ENCODE peak calls at places on chromosomes 6 and 20, in ten cellular contexts. One of them, this sample, is unnamed.
A peak's percentile ranks its signal among the peaks of the same experiment; 100 is the strongest.

GRCh38 chr6:141488466-141488865 is 644.3 kb upstream of the GJE1 start:
- DNase-seq in mucosa of descending colon: no peak
- DNase-seq in cardiac fibroblast: no peak
- DNase-seq in A549: no peak
- DNase-seq in AG10803: peak; percentile 16
- DNase-seq in AG09309: no peak
- DNase-seq in thyroid gland: no peak
- DNase-seq in lower leg skin: no peak
- DNase-seq in IMR-90: peak; percentile 46
- DNase-seq in pancreas: no peak
- DNase-seq in this sample: no peak

GRCh38 chr6:36858407-36858981 is 16.1 kb downstream of the PPIL1 start:
- DNase-seq in mucosa of descending colon: no peak
- DNase-seq in cardiac fibroblast: peak; percentile 85
- DNase-seq in A549: no peak
- DNase-seq in AG10803: peak; percentile 80
- DNase-seq in AG09309: peak; percentile 28
- DNase-seq in thyroid gland: peak; percentile 35
- DNase-seq in lower leg skin: peak; percentile 80
- DNase-seq in IMR-90: peak; percentile 77
- DNase-seq in pancreas: no peak
- DNase-seq in this sample: no peak

GRCh38 chr20:57657537-57658446 is 37.6 kb upstream of the ZBP1 start:
- DNase-seq in mucosa of descending colon: peak; percentile 70
- DNase-seq in cardiac fibroblast: no peak
- DNase-seq in A549: no peak
- DNase-seq in AG10803: no peak
- DNase-seq in AG09309: no peak
- DNase-seq in thyroid gland: peak; percentile 64
- DNase-seq in lower leg skin: peak; percentile 87
- DNase-seq in IMR-90: no peak
- DNase-seq in pancreas: peak; percentile 63
- DNase-seq in this sample: no peak

GRCh38 chr6:139597781-139598368 is 223.4 kb upstream of the CITED2 start:
- DNase-seq in mucosa of descending colon: peak; percentile 89
- DNase-seq in cardiac fibroblast: peak; percentile 99
- DNase-seq in A549: peak; percentile 61
- DNase-seq in AG10803: peak; percentile 99
- DNase-seq in AG09309: peak; percentile 99
- DNase-seq in thyroid gland: peak; percentile 53
- DNase-seq in lower leg skin: peak; percentile 91
- DNase-seq in IMR-90: peak; percentile 98
- DNase-seq in pancreas: peak; percentile 67
- DNase-seq in this sample: peak; percentile 88

GRCh38 chr20:63518946-63519764 is 1.4 kb upstream of the PPDPF start:
- DNase-seq in mucosa of descending colon: peak; percentile 30
- DNase-seq in cardiac fibroblast: no peak
- DNase-seq in A549: no peak
- DNase-seq in AG10803: no peak
- DNase-seq in AG09309: no peak
- DNase-seq in thyroid gland: no peak
- DNase-seq in lower leg skin: no peak
- DNase-seq in IMR-90: no peak
- DNase-seq in pancreas: peak; percentile 60
- DNase-seq in this sample: no peak

GRCh38 chr6:55388161-55388560 is 60.9 kb downstream of the GFRAL start:
- DNase-seq in mucosa of descending colon: no peak
- DNase-seq in cardiac fibroblast: no peak
- DNase-seq in A549: no peak
- DNase-seq in AG10803: no peak
- DNase-seq in AG09309: no peak
- DNase-seq in thyroid gland: no peak
- DNase-seq in lower leg skin: no peak
- DNase-seq in IMR-90: peak; percentile 88
- DNase-seq in pancreas: no peak
- DNase-seq in this sample: no peak

GRCh38 chr6:17831135-17831534 is 124.4 kb upstream of the NUP153 start:
- DNase-seq in mucosa of descending colon: no peak
- DNase-seq in cardiac fibroblast: peak; percentile 75
- DNase-seq in A549: no peak
- DNase-seq in AG10803: peak; percentile 90
- DNase-seq in AG09309: peak; percentile 58
- DNase-seq in thyroid gland: no peak
- DNase-seq in lower leg skin: no peak
- DNase-seq in IMR-90: peak; percentile 83
- DNase-seq in pancreas: no peak
- DNase-seq in this sample: peak; percentile 30

GRCh38 chr6:15642276-15642675 is 20.6 kb downstream of the DTNBP1 start:
- DNase-seq in mucosa of descending colon: no peak
- DNase-seq in cardiac fibroblast: no peak
- DNase-seq in A549: peak; percentile 3
- DNase-seq in AG10803: no peak
- DNase-seq in AG09309: no peak
- DNase-seq in thyroid gland: no peak
- DNase-seq in lower leg skin: no peak
- DNase-seq in IMR-90: no peak
- DNase-seq in pancreas: no peak
- DNase-seq in this sample: no peak

GRCh38 chr6:39530201-39530759 is 194.9 kb downstream of the KIF6 start:
- DNase-seq in mucosa of descending colon: peak; percentile 18
- DNase-seq in cardiac fibroblast: peak; percentile 22
- DNase-seq in A549: no peak
- DNase-seq in AG10803: peak; percentile 49
- DNase-seq in AG09309: peak; percentile 10
- DNase-seq in thyroid gland: peak; percentile 56
- DNase-seq in lower leg skin: no peak
- DNase-seq in IMR-90: no peak
- DNase-seq in pancreas: no peak
- DNase-seq in this sample: peak; percentile 25

GRCh38 chr20:10076126-10077080 is 41.6 kb downstream of the ANKEF1 start:
- DNase-seq in mucosa of descending colon: peak; percentile 10
- DNase-seq in cardiac fibroblast: peak; percentile 38
- DNase-seq in A549: peak; percentile 68
- DNase-seq in AG10803: no peak
- DNase-seq in AG09309: no peak
- DNase-seq in thyroid gland: no peak
- DNase-seq in lower leg skin: no peak
- DNase-seq in IMR-90: no peak
- DNase-seq in pancreas: no peak
- DNase-seq in this sample: no peak

GRCh38 chr6:133814797-133815196 is 74.1 kb upstream of the TCF21 start:
- DNase-seq in mucosa of descending colon: no peak
- DNase-seq in cardiac fibroblast: peak; percentile 79
- DNase-seq in A549: peak; percentile 39
- DNase-seq in AG10803: peak; percentile 73
- DNase-seq in AG09309: peak; percentile 14
- DNase-seq in thyroid gland: no peak
- DNase-seq in lower leg skin: no peak
- DNase-seq in IMR-90: peak; percentile 71
- DNase-seq in pancreas: no peak
- DNase-seq in this sample: no peak

GRCh38 chr6:96276326-96276725 is 245.3 kb upstream of the UFL1 start:
- DNase-seq in mucosa of descending colon: no peak
- DNase-seq in cardiac fibroblast: no peak
- DNase-seq in A549: no peak
- DNase-seq in AG10803: no peak
- DNase-seq in AG09309: no peak
- DNase-seq in thyroid gland: no peak
- DNase-seq in lower leg skin: no peak
- DNase-seq in IMR-90: no peak
- DNase-seq in pancreas: no peak
- DNase-seq in this sample: no peak

GRCh38 chr20:61429458-61430227 is 177.6 kb downstream of the CDH4 start:
- DNase-seq in mucosa of descending colon: no peak
- DNase-seq in cardiac fibroblast: no peak
- DNase-seq in A549: no peak
- DNase-seq in AG10803: no peak
- DNase-seq in AG09309: no peak
- DNase-seq in thyroid gland: no peak
- DNase-seq in lower leg skin: no peak
- DNase-seq in IMR-90: no peak
- DNase-seq in pancreas: no peak
- DNase-seq in this sample: no peak
- H3K4me3 ChIP-seq in mucosa of descending colon: no peak overlapping the region
- H3K4me3 ChIP-seq in cardiac fibroblast: no peak overlapping the region
- H3K4me3 ChIP-seq in A549: no peak overlapping the region
- H3K4me3 ChIP-seq in AG10803: no peak overlapping the region
- H3K4me3 ChIP-seq in AG09309: no peak overlapping the region
- H3K4me3 ChIP-seq in thyroid gland: no peak overlapping the region
- H3K4me3 ChIP-seq in lower leg skin: no peak overlapping the region
- H3K4me3 ChIP-seq in IMR-90: no peak overlapping the region
- H3K4me3 ChIP-seq in pancreas: no peak overlapping the region
- H3K4me3 ChIP-seq in this sample: no peak overlapping the region

GRCh38 chr6:40672118-40672517 is 85.0 kb upstream of the LRFN2 start:
- DNase-seq in mucosa of descending colon: no peak
- DNase-seq in cardiac fibroblast: no peak
- DNase-seq in A549: no peak
- DNase-seq in AG10803: no peak
- DNase-seq in AG09309: no peak
- DNase-seq in thyroid gland: no peak
- DNase-seq in lower leg skin: no peak
- DNase-seq in IMR-90: no peak
- DNase-seq in pancreas: no peak
- DNase-seq in this sample: no peak
- TF ChIP-seq CTCF in mucosa of descending colon: no peak
- TF ChIP-seq CTCF in cardiac fibroblast: no peak
- TF ChIP-seq CTCF in A549: no peak
- TF ChIP-seq CTCF in AG10803: peak; percentile 24
- TF ChIP-seq CTCF in AG09309: peak; percentile 21
- TF ChIP-seq CTCF in thyroid gland: no peak
- TF ChIP-seq CTCF in lower leg skin: no peak
- TF ChIP-seq CTCF in IMR-90: no peak
- TF ChIP-seq CTCF in pancreas: no peak
- TF ChIP-seq CTCF in this sample: no peak

DNA sequence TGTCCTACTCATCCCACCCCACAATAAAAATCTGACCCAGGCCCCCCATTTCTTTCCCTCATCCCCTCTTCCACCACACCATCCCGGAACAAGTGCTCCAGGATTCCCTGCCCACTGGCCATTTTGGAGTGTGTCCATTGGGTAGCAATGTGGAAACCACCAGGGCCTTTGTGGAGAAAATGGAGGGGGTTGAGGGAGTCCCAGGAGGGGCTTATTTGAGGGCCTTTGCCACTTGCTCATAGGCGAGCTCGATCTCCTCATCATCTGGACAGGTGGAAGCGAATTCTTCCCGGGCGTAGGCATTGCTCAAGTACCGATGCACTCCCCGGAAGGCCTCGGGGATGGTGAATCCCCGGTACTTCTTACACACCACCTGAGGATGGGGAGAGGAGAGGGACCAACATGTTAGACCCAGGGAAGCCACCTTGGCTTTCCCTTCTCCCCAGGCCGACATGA is 1.6 kb upstream of the DDAH2 start:
- DNase-seq in mucosa of descending colon: no peak
- DNase-seq in cardiac fibroblast: no peak
- DNase-seq in A549: no peak
- DNase-seq in AG10803: no peak
- DNase-seq in AG09309: no peak
- DNase-seq in thyroid gland: no peak
- DNase-seq in lower leg skin: no peak
- DNase-seq in IMR-90: no peak
- DNase-seq in pancreas: no peak
- DNase-seq in this sample: no peak
- H3K4me3 ChIP-seq in mucosa of descending colon: no peak overlapping the region
- H3K4me3 ChIP-seq in cardiac fibroblast: no peak overlapping the region
- H3K4me3 ChIP-seq in A549: peak overlapping the region; percentile 58
- H3K4me3 ChIP-seq in AG10803: peak overlapping the region; percentile 92
- H3K4me3 ChIP-seq in AG09309: peak overlapping the region; percentile 83
- H3K4me3 ChIP-seq in thyroid gland: no peak overlapping the region
- H3K4me3 ChIP-seq in lower leg skin: no peak overlapping the region
- H3K4me3 ChIP-seq in IMR-90: no peak overlapping the region
- H3K4me3 ChIP-seq in pancreas: no peak overlapping the region
- H3K4me3 ChIP-seq in this sample: peak overlapping the region; percentile 63

GRCh38 chr6:33423777-33424176 is 3.9 kb downstream of the SYNGAP1 start:
- DNase-seq in mucosa of descending colon: no peak
- DNase-seq in cardiac fibroblast: no peak
- DNase-seq in A549: no peak
- DNase-seq in AG10803: no peak
- DNase-seq in AG09309: no peak
- DNase-seq in thyroid gland: no peak
- DNase-seq in lower leg skin: no peak
- DNase-seq in IMR-90: no peak
- DNase-seq in pancreas: no peak
- DNase-seq in this sample: no peak

GRCh38 chr6:33427585-33428218 is 7.8 kb downstream of the SYNGAP1 start:
- DNase-seq in mucosa of descending colon: peak; percentile 69
- DNase-seq in cardiac fibroblast: no peak
- DNase-seq in A549: peak; percentile 18
- DNase-seq in AG10803: no peak
- DNase-seq in AG09309: no peak
- DNase-seq in thyroid gland: peak; percentile 57
- DNase-seq in lower leg skin: no peak
- DNase-seq in IMR-90: no peak
- DNase-seq in pancreas: peak; percentile 87
- DNase-seq in this sample: no peak

GRCh38 chr6:33426590-33427563 is 7.0 kb downstream of the SYNGAP1 start:
- DNase-seq in mucosa of descending colon: no peak
- DNase-seq in cardiac fibroblast: no peak
- DNase-seq in A549: peak; percentile 25
- DNase-seq in AG10803: no peak
- DNase-seq in AG09309: no peak
- DNase-seq in thyroid gland: no peak
- DNase-seq in lower leg skin: no peak
- DNase-seq in IMR-90: no peak
- DNase-seq in pancreas: no peak
- DNase-seq in this sample: no peak

GRCh38 chr6:33424855-33425667 is 5.2 kb downstream of the SYNGAP1 start:
- DNase-seq in mucosa of descending colon: peak; percentile 44
- DNase-seq in cardiac fibroblast: no peak
- DNase-seq in A549: no peak
- DNase-seq in AG10803: no peak
- DNase-seq in AG09309: no peak
- DNase-seq in thyroid gland: peak; percentile 12
- DNase-seq in lower leg skin: no peak
- DNase-seq in IMR-90: no peak
- DNase-seq in pancreas: no peak
- DNase-seq in this sample: no peak

DNA sequence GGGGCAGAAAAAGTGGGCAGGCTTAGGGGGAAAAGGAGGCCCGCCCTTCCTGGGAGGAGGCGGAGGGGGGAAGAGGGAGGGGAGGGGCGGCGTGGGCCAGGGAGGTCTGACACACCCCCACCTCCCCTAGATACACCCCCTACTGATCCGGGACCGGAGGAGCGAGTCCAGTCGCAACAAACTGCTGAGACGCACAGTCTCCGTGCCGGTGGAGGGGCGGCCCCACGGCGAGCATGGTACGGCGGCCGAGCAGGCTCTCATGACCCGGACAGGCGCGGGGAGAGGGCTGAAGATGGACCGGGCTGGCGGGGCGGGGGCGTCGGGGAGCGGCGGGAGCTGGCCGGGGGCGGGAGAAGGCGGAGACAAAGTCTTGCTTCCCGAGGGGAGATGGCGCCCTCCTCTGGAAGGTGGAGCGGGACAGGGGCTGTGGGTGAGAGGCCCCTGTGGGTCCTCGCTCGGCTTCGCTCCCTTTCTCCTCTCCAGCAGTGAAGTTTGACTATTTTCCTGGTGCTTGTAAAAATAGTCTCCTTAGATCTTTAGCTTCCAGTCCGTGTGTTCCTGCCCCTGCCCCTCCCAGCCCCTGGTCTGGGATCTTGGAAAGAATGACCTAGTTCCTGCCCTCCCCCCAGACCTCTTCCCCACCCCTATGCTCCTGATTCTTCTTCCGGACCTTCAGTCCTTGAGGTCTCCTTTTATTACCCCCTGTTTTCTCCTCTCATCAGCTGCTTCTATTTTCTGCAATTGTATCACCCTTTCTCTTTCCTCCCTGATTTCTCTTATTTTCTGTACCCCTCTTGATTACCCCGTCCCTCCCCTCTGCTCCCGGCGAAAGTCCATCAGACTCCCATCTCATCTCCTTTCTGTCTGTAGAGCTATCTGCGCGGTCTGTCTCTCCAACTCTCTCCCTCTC is 6.1 kb downstream of the SYNGAP1 start:
- DNase-seq in mucosa of descending colon: peak; percentile 90
- DNase-seq in cardiac fibroblast: peak; percentile 89
- DNase-seq in A549: peak; percentile 90
- DNase-seq in AG10803: peak; percentile 74
- DNase-seq in AG09309: peak; percentile 21
- DNase-seq in thyroid gland: peak; percentile 84
- DNase-seq in lower leg skin: peak; percentile 98
- DNase-seq in IMR-90: peak; percentile 75
- DNase-seq in pancreas: peak; percentile 91
- DNase-seq in this sample: no peak
- TF ChIP-seq CTCF in mucosa of descending colon: peak; percentile 48
- TF ChIP-seq CTCF in cardiac fibroblast: peak; percentile 67
- TF ChIP-seq CTCF in A549: peak; percentile 64
- TF ChIP-seq CTCF in AG10803: peak; percentile 62
- TF ChIP-seq CTCF in AG09309: peak; percentile 71
- TF ChIP-seq CTCF in thyroid gland: peak; percentile 37
- TF ChIP-seq CTCF in lower leg skin: no peak
- TF ChIP-seq CTCF in IMR-90: peak; percentile 68
- TF ChIP-seq CTCF in pancreas: peak; percentile 24
- TF ChIP-seq CTCF in this sample: peak; percentile 58

This sample was measured in HFF-Myc.